ENCODE peak calls at places on chromosomes 7 and 10, in eight cellular contexts. X is RWPE1; W is cardiac muscle cell; K is CD4-positive, alpha-beta memory T cell; E is OCI-LY7; C is CD4-positive, alpha-beta T cell; A is lung; F is HCT116. P is an unnamed sample.
A peak's percentile ranks its signal among the peaks of the same experiment; 100 is the strongest.

GRCh38 chr10:43200538-43201390 is 62.5 kb downstream of the CSGALNACT2 start:
- DNase-seq in X (no peak), W (no peak), K (no peak), E (no peak), C (no peak), A (peak; percentile 22), F (no peak), P (no peak)

GRCh38 chr10:109982123-109982522 is 25.7 kb upstream of the ADD3 start:
- DNase-seq in X (no peak), W (no peak), K (no peak), E (no peak), C (no peak), A (no peak), F (no peak), P (no peak)

GRCh38 chr10:110681023-110681681 is 37.0 kb downstream of the RBM20 start:
- DNase-seq in X (peak; percentile 22), W (peak; percentile 87), K (peak; percentile 2), E (peak; percentile 61), C (no peak), A (peak; percentile 27), F (peak; percentile 22), P (no peak)

GRCh38 chr10:118723467-118723866 is 31.3 kb downstream of the CACUL1 start:
- DNase-seq in X (no peak), W (no peak), K (no peak), E (no peak), C (no peak), A (no peak), F (no peak), P (no peak)

GRCh38 chr7:154198481-154198880 is 146.3 kb downstream of the DPP6 start:
- DNase-seq in X (no peak), W (no peak), K (no peak), E (no peak), C (no peak), A (no peak), F (no peak), P (no peak)

GRCh38 chr10:77451886-77452285 is 185.7 kb downstream of the KCNMA1 start:
- DNase-seq in X (no peak), W (no peak), K (no peak), E (no peak), C (no peak), A (no peak), F (no peak), P (no peak)

GRCh38 chr7:130292682-130293257 is at the start of gene CPA4:
- DNase-seq in X (peak; percentile 84), W (no peak), K (no peak), E (no peak), C (no peak), A (no peak), F (peak; percentile 91), P (no peak)

GRCh38 chr7:30114536-30115258 is 20.1 kb upstream of the MTURN start:
- DNase-seq in X (no peak), W (no peak), K (no peak), E (peak; percentile 88), C (no peak), A (no peak), F (no peak), P (no peak)

GRCh38 chr10:91745086-91745831 is 53.0 kb upstream of the TNKS2 start:
- DNase-seq in X (peak; percentile 33), W (peak; percentile 52), K (no peak), E (no peak), C (no peak), A (no peak), F (peak; percentile 67), P (no peak)

GRCh38 chr10:1381339-1381738 is 325.2 kb downstream of the WDR37 start:
- DNase-seq in X (no peak), W (no peak), K (no peak), E (no peak), C (no peak), A (no peak), F (no peak), P (no peak)

GRCh38 chr10:61475449-61475873 is 22.3 kb upstream of the TMEM26 start:
- DNase-seq in X (peak; percentile 26), W (no peak), K (no peak), E (no peak), C (no peak), A (no peak), F (no peak), P (no peak)

GRCh38 chr7:41224063-41224763 is 478.7 kb downstream of the INHBA start:
- DNase-seq in X (peak; percentile 95), W (no peak), K (no peak), E (no peak), C (no peak), A (no peak), F (peak; percentile 51), P (no peak)

DNA sequence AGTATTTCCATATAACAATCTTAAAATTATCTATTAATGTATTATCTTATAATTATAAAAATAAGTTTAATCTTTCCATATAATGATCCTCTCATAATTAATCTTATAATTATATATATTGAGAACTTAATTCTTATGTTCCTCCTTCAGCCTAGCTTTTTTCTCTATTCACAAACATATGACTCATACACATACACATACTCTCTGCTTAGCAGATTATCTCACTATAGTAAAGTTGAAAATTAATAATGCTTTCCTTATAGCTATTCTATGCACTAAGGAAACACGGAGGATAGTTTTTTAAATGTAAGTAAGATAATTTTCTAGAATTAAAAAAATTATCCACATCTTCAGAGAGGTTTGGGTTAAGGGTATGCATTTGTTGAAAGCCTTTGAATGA is 47.7 kb upstream of the ITGB8 start:
- DNase-seq in X (no peak), W (no peak), K (no peak), E (no peak), C (no peak), A (no peak), F (no peak), P (no peak)
- H3K27ac ChIP-seq in X (no peak overlapping the region), W (no peak overlapping the region), K (no peak overlapping the region), E (no peak overlapping the region), C (no peak overlapping the region), A (no peak overlapping the region), F (no peak overlapping the region), P (no peak overlapping the region)

GRCh38 chr10:5666324-5667220 is at the start of gene ASB13:
- DNase-seq in X (peak; percentile 53), W (peak; percentile 89), K (peak; percentile 27), E (peak; percentile 55), C (peak; percentile 3), A (peak; percentile 65), F (peak; percentile 28), P (peak; percentile 66)

GRCh38 chr10:5662708-5663579 is 3.5 kb downstream of the ASB13 start:
- DNase-seq in X (no peak), W (no peak), K (no peak), E (peak; percentile 48), C (no peak), A (no peak), F (no peak), P (no peak)

GRCh38 chr10:5661043-5661442 is 5.4 kb downstream of the ASB13 start:
- DNase-seq in X (no peak), W (no peak), K (no peak), E (no peak), C (no peak), A (no peak), F (no peak), P (no peak)

GRCh38 chr10:5665380-5666323 is 743 bp downstream of the ASB13 start:
- DNase-seq in X (no peak), W (peak; percentile 12), K (no peak), E (peak; percentile 42), C (no peak), A (no peak), F (no peak), P (no peak)

DNA sequence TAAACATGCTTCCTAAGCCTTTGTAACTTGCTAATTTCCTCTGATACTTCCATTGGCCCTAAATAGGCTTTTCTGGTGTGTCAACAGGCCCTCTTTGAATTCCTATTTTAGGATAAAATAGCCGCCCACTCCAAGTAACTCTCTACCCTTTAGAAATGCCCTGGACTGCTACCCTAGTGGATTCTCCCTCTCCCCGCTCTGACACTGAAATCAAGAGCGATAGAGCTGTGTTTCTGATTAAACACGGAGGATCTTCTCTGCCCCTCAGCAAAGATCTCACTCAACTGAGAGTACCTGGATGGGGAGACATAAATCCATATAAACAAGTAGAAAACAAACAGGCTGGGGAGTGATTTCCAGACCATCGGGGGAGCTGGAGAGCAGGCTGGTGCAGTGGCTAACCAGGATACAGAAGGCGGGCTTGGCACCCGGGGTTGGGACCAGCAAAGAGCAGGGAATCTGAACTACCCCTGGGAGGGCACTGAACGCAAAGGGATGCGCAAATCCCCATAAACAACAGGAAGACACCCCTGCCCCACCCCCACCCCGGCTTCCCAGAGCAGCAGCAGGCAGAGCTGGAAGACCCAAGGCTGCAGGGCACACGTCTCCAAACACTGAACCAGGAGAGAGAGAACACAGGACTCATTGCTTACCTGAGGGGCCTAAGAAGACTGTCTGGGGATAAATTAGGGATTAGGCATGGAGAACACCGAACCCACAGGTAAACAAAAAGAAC is 2.5 kb downstream of the ASB13 start:
- DNase-seq in X (no peak), W (no peak), K (no peak), E (peak; percentile 41), C (no peak), A (no peak), F (no peak), P (no peak)
- H3K27ac ChIP-seq in X (no peak overlapping the region), W (no peak overlapping the region), K (no peak overlapping the region), E (peak overlapping the region; percentile 100), C (no peak overlapping the region), A (no peak overlapping the region), F (no peak overlapping the region), P (no peak overlapping the region)

DNA sequence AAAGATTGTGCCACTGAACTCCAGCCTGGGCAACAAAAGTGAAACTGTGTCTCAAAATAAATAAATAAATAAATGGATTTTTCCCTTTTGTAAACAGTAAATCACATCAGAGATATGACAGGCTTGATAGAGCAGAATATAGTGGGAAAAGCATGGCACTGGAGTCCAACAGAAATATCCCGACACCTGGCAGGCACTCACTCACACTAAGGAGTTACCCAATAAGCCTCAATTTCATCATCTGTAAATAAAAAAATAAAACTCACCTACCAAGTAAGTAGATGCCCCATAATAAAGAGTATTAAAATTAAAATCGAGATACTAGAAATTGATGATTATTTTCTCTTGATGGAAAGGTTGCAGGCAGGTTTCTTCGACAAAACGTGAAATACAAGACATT is 1.7 kb downstream of the ATE1 start:
- DNase-seq in X (no peak), W (no peak), K (no peak), E (no peak), C (no peak), A (no peak), F (no peak), P (no peak)
- H3K27ac ChIP-seq in X (peak overlapping the region; percentile 18), W (peak overlapping the region; percentile 99), K (no peak overlapping the region), E (peak overlapping the region; percentile 67), C (no peak overlapping the region), A (no peak overlapping the region), F (no peak overlapping the region), P (no peak overlapping the region)

GRCh38 chr10:20948723-20949327 is 51.7 kb upstream of the NEBL start:
- DNase-seq in X (no peak), W (no peak), K (no peak), E (peak; percentile 25), C (no peak), A (no peak), F (no peak), P (no peak)
- H3K27ac ChIP-seq in X (no peak overlapping the region), W (no peak overlapping the region), K (no peak overlapping the region), E (peak overlapping the region; percentile 33), C (no peak overlapping the region), A (no peak overlapping the region), F (no peak overlapping the region), P (no peak overlapping the region)